ENCODE peak calls at places on chromosomes 16 and 17, in eight cellular contexts. R, Q, E, A, C, I, O and H are unnamed samples.

GRCh38 chr17:60106377-60107059 is 27.8 kb upstream of the HEATR6 start:
- DNase-seq in R (no peak), Q (no peak), E (no peak), A (no peak), C (no peak), I (no peak), O (no peak), H (no peak)

GRCh38 chr16:2364638-2365210 is 24.2 kb upstream of the ABCA3 start:
- DNase-seq in R (no peak), Q (no peak), E (no peak), A (no peak), C (no peak), I (no peak), O (no peak), H (no peak)

GRCh38 chr17:63587770-63588169 is 12.9 kb upstream of the TACO1 start:
- DNase-seq in R (no peak), Q (no peak), E (no peak), A (no peak), C (no peak), I (no peak), O (no peak), H (no peak)

GRCh38 chr16:84120023-84120422 is 3.3 kb upstream of the MBTPS1 start:
- DNase-seq in R (no peak), Q (no peak), E (no peak), A (no peak), C (no peak), I (no peak), O (no peak), H (no peak)

GRCh38 chr16:4176794-4177438 is 60.7 kb upstream of the ADCY9 start:
- DNase-seq in R (no peak), Q (no peak), E (no peak), A (no peak), C (no peak), I (no peak), O (no peak), H (no peak)

GRCh38 chr17:17492085-17492484 is 4.1 kb downstream of the RASD1 start:
- DNase-seq in R (peak), Q (no peak), E (no peak), A (no peak), C (no peak), I (no peak), O (no peak), H (no peak)

GRCh38 chr16:24701521-24701951 is 27.9 kb upstream of the TNRC6A start:
- DNase-seq in R (no peak), Q (no peak), E (no peak), A (no peak), C (no peak), I (no peak), O (no peak), H (no peak)

GRCh38 chr16:23690771-23691482 is 12.2 kb downstream of the PLK1 start:
- DNase-seq in R (no peak), Q (no peak), E (no peak), A (no peak), C (no peak), I (no peak), O (no peak), H (peak)

GRCh38 chr17:1181769-1182137 is 2.0 kb upstream of the ABR start:
- DNase-seq in R (no peak), Q (no peak), E (no peak), A (no peak), C (no peak), I (no peak), O (no peak), H (no peak)

GRCh38 chr16:83268164-83268563 is 539.6 kb upstream of the HSBP1 start:
- DNase-seq in R (no peak), Q (no peak), E (no peak), A (no peak), C (no peak), I (no peak), O (no peak), H (no peak)

GRCh38 chr17:38704645-38705522 is at the start of gene MLLT6:
- DNase-seq in R (peak), Q (peak), E (peak), A (peak), C (peak), I (peak), O (peak), H (peak)